ENCODE peak calls at places on chromosomes 12 and 14, in nine cellular contexts. R is activated T-cell treated with anti-CD3 and anti-CD28 coated beads for 48 hours, C is NCI-H2171, B is AG04450, F is B cell, D is HFF-Myc, E is retina, I is HCEC 1CT, O is cardiac muscle cell. S is an unnamed sample.
A peak's percentile ranks its signal among the peaks of the same experiment; 100 is the strongest.

GRCh38 chr12:108950991-108951739 is 69.7 kb downstream of the SVOP start:
- DNase-seq in C (peak; percentile 78), R (peak; percentile 60), O (peak; percentile 79), D (peak; percentile 15), E (peak; percentile 74), F (peak; percentile 85), B (peak; percentile 13), I (peak; percentile 44), S (peak; percentile 69)

GRCh38 chr12:109758406-109759075 is 44.9 kb downstream of the FAM222A start:
- DNase-seq in O (no peak), I (no peak), F (no peak), R (no peak), E (no peak), C (no peak), D (no peak), B (no peak), S (no peak)

GRCh38 chr14:23443411-23443812 is 8.0 kb upstream of the MYH7 start:
- DNase-seq in C (no peak), R (no peak), B (no peak), F (no peak), E (no peak), I (no peak), O (peak; percentile 92), D (no peak), S (no peak)

GRCh38 chr12:31029916-31030562 is 43.6 kb upstream of the DDX11 start:
- DNase-seq in B (no peak), F (no peak), C (no peak), R (no peak), D (no peak), E (no peak), O (peak; percentile 64), I (no peak), S (no peak)

GRCh38 chr12:54033106-54033979 is 493 bp downstream of the HOXC5 start:
- DNase-seq in R (no peak), O (no peak), E (peak; percentile 68), C (peak; percentile 40), B (no peak), D (no peak), I (no peak), F (peak; percentile 48), S (no peak)

GRCh38 chr14:76034566-76034965 is 49.0 kb downstream of the IFT43 start:
- DNase-seq in E (no peak), F (no peak), C (no peak), B (no peak), R (no peak), I (no peak), D (no peak), O (no peak), S (no peak)

GRCh38 chr12:96814200-96814599 is 92.9 kb upstream of the NEDD1 start:
- DNase-seq in O (no peak), B (no peak), F (no peak), C (no peak), R (no peak), D (no peak), I (peak; percentile 22), E (no peak), S (no peak)

GRCh38 chr12:118098911-118099671 is 4.7 kb downstream of the VSIG10 start:
- DNase-seq in O (no peak), D (no peak), F (no peak), E (no peak), R (no peak), C (peak; percentile 12), B (no peak), I (no peak), S (no peak)

GRCh38 chr12:116266220-116266619 is 11.3 kb downstream of the MED13L start:
- DNase-seq in O (peak; percentile 45), C (no peak), F (no peak), E (no peak), I (peak; percentile 66), D (no peak), B (no peak), R (no peak), S (no peak)

S was measured in endothelial cell.